ENCODE peak calls at places on chromosomes 13 and 19, in five cellular contexts. One of them, this sample, is unnamed.

GRCh38 chr13:106561551-106562170 is 6.3 kb downstream of the ARGLU1 start:
- DNase-seq in heart right ventricle: no peak
- DNase-seq in uterus: no peak
- DNase-seq in PC-3: no peak
- DNase-seq in body of pancreas: peak; percentile 21
- DNase-seq in this sample: no peak

GRCh38 chr13:113655358-113656014 is 2.5 kb downstream of the ATP4B start:
- DNase-seq in heart right ventricle: no peak
- DNase-seq in uterus: peak; percentile 3
- DNase-seq in PC-3: no peak
- DNase-seq in body of pancreas: peak; percentile 4
- DNase-seq in this sample: peak; percentile 15

GRCh38 chr13:73341748-73342147 is 282.9 kb downstream of the KLF5 start:
- DNase-seq in heart right ventricle: no peak
- DNase-seq in uterus: no peak
- DNase-seq in PC-3: peak; percentile 46
- DNase-seq in body of pancreas: no peak
- DNase-seq in this sample: no peak

GRCh38 chr13:112885782-112886268 is 83.2 kb upstream of the MCF2L start:
- DNase-seq in heart right ventricle: peak; percentile 83
- DNase-seq in uterus: peak; percentile 65
- DNase-seq in PC-3: peak; percentile 83
- DNase-seq in body of pancreas: peak; percentile 96
- DNase-seq in this sample: peak; percentile 80

GRCh38 chr19:1411255-1412191 is 4.1 kb downstream of the DAZAP1 start:
- DNase-seq in heart right ventricle: peak; percentile 75
- DNase-seq in uterus: no peak
- DNase-seq in PC-3: no peak
- DNase-seq in body of pancreas: peak; percentile 49
- DNase-seq in this sample: no peak

GRCh38 chr13:44759723-44760360 is 183.7 kb upstream of the TSC22D1 start:
- DNase-seq in heart right ventricle: no peak
- DNase-seq in uterus: no peak
- DNase-seq in PC-3: peak; percentile 51
- DNase-seq in body of pancreas: peak; percentile 88
- DNase-seq in this sample: no peak

GRCh38 chr13:106047859-106048258 is 487.6 kb downstream of the EFNB2 start:
- DNase-seq in heart right ventricle: no peak
- DNase-seq in uterus: no peak
- DNase-seq in PC-3: no peak
- DNase-seq in body of pancreas: no peak
- DNase-seq in this sample: no peak

GRCh38 chr19:46611791-46612190 is 10.7 kb downstream of the CALM3 start:
- DNase-seq in heart right ventricle: no peak
- DNase-seq in uterus: peak; percentile 8
- DNase-seq in PC-3: no peak
- DNase-seq in body of pancreas: peak; percentile 6
- DNase-seq in this sample: peak; percentile 44

DNA sequence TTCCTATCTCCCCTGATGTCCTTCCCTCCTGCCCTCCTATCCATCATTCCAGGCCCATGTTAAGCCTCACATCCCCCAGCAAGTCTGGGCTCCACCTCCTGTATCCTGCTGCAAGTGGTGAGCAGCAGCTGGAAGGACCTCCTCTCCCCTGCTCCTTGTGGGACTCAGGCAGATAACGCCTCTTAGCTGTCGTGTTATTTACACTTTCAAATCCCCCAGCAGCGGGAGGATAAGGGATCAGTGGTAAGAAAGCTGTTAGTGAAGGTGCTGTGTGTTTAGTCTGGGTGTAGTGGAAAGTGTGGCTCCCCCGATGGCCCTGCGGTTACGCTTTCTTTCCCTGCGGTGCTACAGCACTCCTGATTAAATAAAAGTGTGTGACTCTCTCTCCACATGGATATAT is 211.9 kb downstream of the ZNF536 start:
- DNase-seq in heart right ventricle: no peak
- DNase-seq in uterus: no peak
- DNase-seq in PC-3: no peak
- DNase-seq in body of pancreas: no peak
- DNase-seq in this sample: no peak
- H3K27ac ChIP-seq in heart right ventricle: no peak overlapping the region
- H3K27ac ChIP-seq in uterus: no peak overlapping the region
- H3K27ac ChIP-seq in PC-3: no peak overlapping the region
- H3K27ac ChIP-seq in body of pancreas: no peak overlapping the region
- H3K27ac ChIP-seq in this sample: no peak overlapping the region

DNA sequence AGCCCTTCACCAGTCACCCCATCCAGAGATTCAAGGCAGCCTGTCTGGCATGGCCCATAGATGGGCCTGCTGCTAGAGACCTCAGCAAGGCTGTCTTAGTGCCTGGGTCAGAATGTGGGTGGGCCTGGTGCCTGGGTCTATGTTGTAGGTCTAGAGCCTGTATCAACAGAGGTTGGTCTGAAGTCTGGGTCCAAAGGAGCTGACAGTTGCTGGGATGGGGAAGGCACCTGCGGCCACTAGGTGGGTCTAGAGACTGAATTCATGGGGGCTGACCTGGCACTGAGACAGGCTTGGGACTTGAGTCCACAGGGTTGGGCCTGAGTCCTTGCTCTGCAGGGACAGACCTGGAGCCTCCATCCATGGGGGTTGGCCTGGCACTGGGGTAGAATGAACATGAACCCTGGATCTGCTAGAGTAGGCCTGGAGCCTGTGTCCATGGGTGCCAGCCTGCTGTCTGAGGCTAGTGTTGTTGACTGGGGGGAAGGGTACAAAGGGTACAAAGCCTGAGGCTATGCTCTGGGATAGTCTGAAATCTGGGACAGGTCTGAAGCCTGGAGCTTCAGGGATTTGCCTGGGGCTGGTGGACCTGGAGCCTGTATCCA is 516.8 kb downstream of the OLFM4 start:
- DNase-seq in heart right ventricle: no peak
- DNase-seq in uterus: no peak
- DNase-seq in PC-3: no peak
- DNase-seq in body of pancreas: no peak
- DNase-seq in this sample: no peak
- TF ChIP-seq CTCF in heart right ventricle: no peak
- TF ChIP-seq CTCF in uterus: no peak
- TF ChIP-seq CTCF in PC-3: no peak
- TF ChIP-seq CTCF in body of pancreas: no peak
- TF ChIP-seq CTCF in this sample: no peak

GRCh38 chr19:40347476-40348124 is 597 bp downstream of the C19orf47 start:
- DNase-seq in heart right ventricle: no peak
- DNase-seq in uterus: no peak
- DNase-seq in PC-3: no peak
- DNase-seq in body of pancreas: no peak
- DNase-seq in this sample: no peak

GRCh38 chr19:40344422-40344821 is 3.8 kb downstream of the C19orf47 start:
- DNase-seq in heart right ventricle: no peak
- DNase-seq in uterus: no peak
- DNase-seq in PC-3: no peak
- DNase-seq in body of pancreas: no peak
- DNase-seq in this sample: no peak

GRCh38 chr19:40348125-40348913 is at the start of the genes C19orf47 and PLD3:
- DNase-seq in heart right ventricle: peak; percentile 99
- DNase-seq in uterus: peak; percentile 99
- DNase-seq in PC-3: peak; percentile 97
- DNase-seq in body of pancreas: peak; percentile 100
- DNase-seq in this sample: peak; percentile 99

DNA sequence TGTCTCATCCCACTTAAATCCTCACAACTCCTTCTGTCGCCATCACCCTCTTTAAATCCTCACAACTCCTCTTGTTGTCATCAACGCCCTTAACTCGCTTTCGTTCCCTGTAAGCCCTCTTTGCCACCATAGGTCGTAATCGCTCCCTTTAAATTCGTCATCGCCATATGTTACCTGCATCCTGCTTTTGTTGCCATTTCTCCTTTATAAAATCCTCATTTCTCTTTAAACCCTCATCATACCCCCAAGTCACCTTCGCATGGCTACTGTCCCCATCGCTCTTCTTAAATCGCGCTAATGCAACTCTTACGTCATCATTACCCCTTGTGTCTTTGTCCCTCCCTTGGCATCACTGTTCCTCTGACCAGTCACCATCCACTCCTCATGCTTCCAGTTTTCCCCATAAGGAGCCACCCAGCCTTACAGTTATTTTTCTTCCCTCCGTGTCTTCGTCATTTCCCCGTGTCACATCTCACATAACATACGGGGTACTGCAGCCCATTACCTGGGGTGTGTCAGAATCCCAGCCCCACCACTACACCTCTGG is 539 bp downstream of the PLD3 start:
- DNase-seq in heart right ventricle: no peak
- DNase-seq in uterus: no peak
- DNase-seq in PC-3: peak; percentile 26
- DNase-seq in body of pancreas: peak; percentile 13
- DNase-seq in this sample: no peak
- H3K27ac ChIP-seq in heart right ventricle: peak overlapping the region; percentile 88
- H3K27ac ChIP-seq in uterus: peak overlapping the region; percentile 75
- H3K27ac ChIP-seq in PC-3: no peak overlapping the region
- H3K27ac ChIP-seq in body of pancreas: peak overlapping the region; percentile 58
- H3K27ac ChIP-seq in this sample: peak overlapping the region; percentile 78

DNA sequence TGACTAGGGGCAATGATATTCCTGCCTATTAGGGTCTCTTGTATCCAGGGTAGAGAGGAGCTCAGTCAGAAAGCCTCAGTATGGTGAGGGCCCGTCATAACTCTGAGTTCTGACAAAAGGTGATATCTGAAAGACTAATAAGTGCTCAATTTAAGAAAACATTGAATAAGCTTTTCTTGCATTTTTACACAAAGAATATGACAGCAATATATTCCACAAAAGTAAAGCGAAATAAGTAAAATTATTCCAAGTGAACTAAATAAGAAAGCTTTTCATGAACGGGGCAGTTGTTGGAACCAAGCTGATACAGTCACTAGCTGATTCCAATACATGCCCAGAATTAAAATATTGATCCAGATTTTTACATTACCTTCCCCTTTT is 40.5 kb downstream of the CEACAM1 start:
- DNase-seq in heart right ventricle: no peak
- DNase-seq in uterus: no peak
- DNase-seq in PC-3: no peak
- DNase-seq in body of pancreas: no peak
- DNase-seq in this sample: no peak
- TF ChIP-seq CTCF in heart right ventricle: no peak
- TF ChIP-seq CTCF in uterus: no peak
- TF ChIP-seq CTCF in PC-3: no peak
- TF ChIP-seq CTCF in body of pancreas: no peak
- TF ChIP-seq CTCF in this sample: no peak

GRCh38 chr13:48162182-48162581 is 67.3 kb upstream of the MED4 start:
- DNase-seq in heart right ventricle: no peak
- DNase-seq in uterus: no peak
- DNase-seq in PC-3: no peak
- DNase-seq in body of pancreas: no peak
- DNase-seq in this sample: no peak

GRCh38 chr13:48159436-48160225 is 64.7 kb upstream of the MED4 start:
- DNase-seq in heart right ventricle: no peak
- DNase-seq in uterus: no peak
- DNase-seq in PC-3: no peak
- DNase-seq in body of pancreas: no peak
- DNase-seq in this sample: no peak

GRCh38 chr13:48158915-48159314 is 64.0 kb upstream of the MED4 start:
- DNase-seq in heart right ventricle: no peak
- DNase-seq in uterus: no peak
- DNase-seq in PC-3: no peak
- DNase-seq in body of pancreas: peak; percentile 17
- DNase-seq in this sample: no peak

GRCh38 chr13:48161530-48162179 is 66.8 kb upstream of the MED4 start:
- DNase-seq in heart right ventricle: peak; percentile 29
- DNase-seq in uterus: no peak
- DNase-seq in PC-3: no peak
- DNase-seq in body of pancreas: peak; percentile 9
- DNase-seq in this sample: no peak

GRCh38 chr13:48160879-48161278 is 66.0 kb upstream of the MED4 start:
- DNase-seq in heart right ventricle: no peak
- DNase-seq in uterus: no peak
- DNase-seq in PC-3: peak; percentile 44
- DNase-seq in body of pancreas: no peak
- DNase-seq in this sample: no peak
- H3K27ac ChIP-seq in heart right ventricle: peak overlapping the region; percentile 97
- H3K27ac ChIP-seq in uterus: peak overlapping the region; percentile 62
- H3K27ac ChIP-seq in PC-3: no peak overlapping the region
- H3K27ac ChIP-seq in body of pancreas: no peak overlapping the region
- H3K27ac ChIP-seq in this sample: peak overlapping the region; percentile 52

This sample was measured in Peyer's patch.